ENCODE peak calls at places on chromosomes 7 and 10, in six cellular contexts. J is iPS-NIHi11; I is epithelial cell of esophagus; Q is kidney tubule cell; R is stimulated activated CD8-positive, alpha-beta memory T cell treated with anti-CD3 and anti-CD28 coated beads, Interleukin-4, amount 100 ng/mL, for 4 hours; N is NCI-H1694 treated with DMSO at 0.1 percent for 48 hours. T is an unnamed sample.

GRCh38 chr7:37015353-37016034 is 291.2 kb upstream of the AOAH start:
- DNase-seq in I (no peak), R (no peak), Q (no peak), N (no peak), J (no peak), T (no peak)

GRCh38 chr10:13100349-13101294 is 659 bp downstream of the OPTN start:
- DNase-seq in N (no peak), Q (peak; percentile 52), R (no peak), I (peak; percentile 49), J (peak; percentile 47), T (no peak)

GRCh38 chr7:131555565-131556054 is 818 bp downstream of the PODXL start:
- DNase-seq in J (no peak), I (no peak), N (no peak), Q (no peak), R (no peak), T (no peak)

GRCh38 chr10:31318854-31319601 is at the start of gene ZEB1:
- DNase-seq in N (peak; percentile 82), J (peak; percentile 87), I (peak; percentile 94), R (peak; percentile 85), Q (peak; percentile 96), T (peak; percentile 91)

GRCh38 chr7:4017081-4017480 is 665.0 kb upstream of the FOXK1 start:
- DNase-seq in Q (no peak), I (no peak), N (no peak), J (no peak), R (no peak), T (no peak)

GRCh38 chr7:19815546-19815945 is 42.1 kb upstream of the TMEM196 start:
- DNase-seq in I (no peak), N (no peak), Q (peak; percentile 35), R (no peak), J (no peak), T (no peak)

GRCh38 chr10:5538892-5539651 is 14.3 kb downstream of the CALML3 start:
- DNase-seq in R (no peak), N (no peak), Q (no peak), I (peak; percentile 86), J (no peak), T (no peak)

GRCh38 chr7:6642861-6643640 is 5.9 kb downstream of the ZNF316 start:
- DNase-seq in I (no peak), Q (no peak), J (no peak), R (no peak), N (no peak), T (no peak)

GRCh38 chr7:156676263-156676662 is 35.7 kb downstream of the RNF32 start:
- DNase-seq in I (no peak), Q (no peak), R (no peak), N (no peak), J (no peak), T (no peak)

GRCh38 chr7:120997902-120998301 is 9.4 kb downstream of the CPED1 start:
- DNase-seq in R (no peak), J (no peak), I (no peak), N (no peak), Q (no peak), T (no peak)

GRCh38 chr10:119316729-119317097 is 109.3 kb downstream of the GRK5 start:
- DNase-seq in Q (peak; percentile 78), N (no peak), J (no peak), I (peak; percentile 82), R (no peak), T (no peak)

GRCh38 chr10:84375011-84375410 is 46.6 kb downstream of the CCSER2 start:
- DNase-seq in Q (peak; percentile 57), J (peak; percentile 45), I (peak; percentile 74), N (peak; percentile 60), R (no peak), T (no peak)

GRCh38 chr10:110214380-110214826 is 7.0 kb downstream of the MXI1 start:
- DNase-seq in Q (no peak), I (no peak), N (no peak), J (no peak), R (no peak), T (no peak)

GRCh38 chr7:71976670-71977069 is 435.5 kb downstream of the CALN1 start:
- DNase-seq in N (no peak), R (no peak), Q (no peak), I (no peak), J (no peak), T (no peak)

GRCh38 chr10:35448687-35449662 is 112.7 kb downstream of the CCNY start:
- DNase-seq in J (peak; percentile 35), R (no peak), I (peak; percentile 20), Q (peak; percentile 40), N (no peak), T (no peak)